ENCODE peak calls at places on chromosomes 13 and 19, in six cellular contexts. B is CD8-positive, alpha-beta memory T cell; U is breast epithelium; W is uterus; R is pancreas; Z is tibial nerve. I is an unnamed sample.

GRCh38 chr13:111965466-111966214 is 101.3 kb upstream of the SOX1 start:
- DNase-seq in U (no peak), W (no peak), Z (no peak), B (no peak), R (no peak), I (no peak)

GRCh38 chr13:87827479-87827878 is 156.3 kb downstream of the SLITRK5 start:
- DNase-seq in U (no peak), B (no peak), W (no peak), R (no peak), Z (no peak), I (no peak)

GRCh38 chr19:42596391-42597071 is 1.8 kb upstream of the CEACAM8 start:
- DNase-seq in B (peak; percentile 7), Z (no peak), W (no peak), R (no peak), U (no peak), I (no peak)

GRCh38 chr13:48222358-48223015 is 10.5 kb upstream of the ITM2B start:
- DNase-seq in Z (peak; percentile 65), W (peak; percentile 62), R (no peak), U (no peak), B (no peak), I (no peak)

GRCh38 chr13:27022571-27023311 is 148.9 kb downstream of the USP12 start:
- DNase-seq in U (peak; percentile 60), Z (no peak), W (no peak), R (no peak), B (no peak), I (no peak)

GRCh38 chr13:51832471-51833152 is 12.4 kb downstream of the TMEM272 start:
- DNase-seq in W (no peak), Z (peak; percentile 39), R (no peak), U (no peak), B (peak; percentile 60), I (no peak)

GRCh38 chr19:13909430-13909829 is 3.4 kb downstream of the CC2D1A start:
- DNase-seq in B (no peak), Z (no peak), U (no peak), R (peak; percentile 77), W (no peak), I (no peak)

GRCh38 chr19:17107546-17108452 is 32.2 kb downstream of the MYO9B start:
- DNase-seq in R (peak; percentile 32), B (no peak), Z (peak; percentile 51), U (peak; percentile 77), W (peak; percentile 95), I (peak; percentile 96)

GRCh38 chr13:108155185-108156106 is 59.9 kb downstream of the LIG4 start:
- DNase-seq in W (peak; percentile 24), R (peak; percentile 32), Z (peak; percentile 77), U (no peak), B (peak; percentile 10), I (no peak)

GRCh38 chr13:36357692-36358091 is 11.5 kb upstream of the SPART start:
- DNase-seq in B (no peak), U (no peak), R (no peak), W (peak; percentile 75), Z (peak; percentile 84), I (no peak)

GRCh38 chr13:28754698-28755545 is 36.2 kb upstream of the SLC46A3 start:
- DNase-seq in U (no peak), Z (peak; percentile 32), R (no peak), W (no peak), B (no peak), I (no peak)

GRCh38 chr19:29683009-29683408 is 17.7 kb downstream of the PLEKHF1 start:
- DNase-seq in R (no peak), U (no peak), B (no peak), Z (no peak), W (no peak), I (no peak)

GRCh38 chr19:29845576-29846176 is 33.9 kb downstream of the CCNE1 start:
- DNase-seq in U (no peak), Z (no peak), R (no peak), W (no peak), B (no peak), I (no peak)

GRCh38 chr13:76711515-76712182 is 174.6 kb downstream of the KCTD12 start:
- DNase-seq in W (peak; percentile 42), U (no peak), Z (peak; percentile 49), R (no peak), B (no peak), I (no peak)

GRCh38 chr19:29483944-29484581 is 41.7 kb upstream of the VSTM2B start:
- DNase-seq in R (no peak), W (no peak), U (no peak), B (no peak), Z (no peak), I (no peak)

GRCh38 chr13:65368832-65369231 is 1861.3 kb downstream of the PCDH9 start:
- DNase-seq in Z (no peak), W (no peak), R (no peak), B (no peak), U (no peak), I (no peak)

GRCh38 chr19:46813570-46814358 is 25.4 kb upstream of the SLC1A5 start:
- DNase-seq in W (peak; percentile 79), R (peak; percentile 52), B (no peak), U (peak; percentile 95), Z (peak; percentile 81), I (no peak)

GRCh38 chr19:41407271-41407670 is 9.7 kb downstream of the BCKDHA start:
- DNase-seq in W (no peak), U (no peak), Z (no peak), B (no peak), R (no peak), I (no peak)

GRCh38 chr13:22757530-22758120 is 423.2 kb upstream of the SGCG start:
- DNase-seq in U (no peak), W (no peak), R (no peak), Z (no peak), B (no peak), I (no peak)

GRCh38 chr19:40798997-40799557 is at the start of gene EGLN2:
- DNase-seq in W (no peak), Z (no peak), B (no peak), R (no peak), U (no peak), I (no peak)

GRCh38 chr13:67069117-67069767 is 160.9 kb downstream of the PCDH9 start:
- DNase-seq in U (no peak), W (no peak), R (no peak), B (no peak), Z (no peak), I (no peak)

GRCh38 chr13:31172535-31172934 is 10.8 kb upstream of the HSPH1 start:
- DNase-seq in Z (no peak), B (no peak), U (no peak), R (no peak), W (no peak), I (no peak)
- H3K27ac ChIP-seq in Z (no peak overlapping the region), B (no peak overlapping the region), U (no peak overlapping the region), R (no peak overlapping the region), W (no peak overlapping the region), I (no peak overlapping the region)

GRCh38 chr19:825897-826640 is 1.6 kb upstream of the AZU1 start:
- DNase-seq in R (no peak), U (no peak), W (no peak), Z (no peak), B (no peak), I (no peak)
- H3K4me1 ChIP-seq in R (peaks cover 5% of the 10 kb centered on the region), U (peaks cover 4% of the 10 kb centered on the region), W (no peaks in the 10 kb centered on the region), Z (peaks cover 16% of the 10 kb centered on the region), B (no peaks in the 10 kb centered on the region), I (peaks cover 6% of the 10 kb centered on the region)

GRCh38 chr19:49019242-49019932 is 2.5 kb upstream of the LHB start:
- DNase-seq in B (peak; percentile 47), U (no peak), Z (peak; percentile 25), W (peak; percentile 64), R (peak; percentile 80), I (no peak)
- H3K4me3 ChIP-seq in B (peak overlapping the region; percentile 61), U (peak overlapping the region; percentile 43), Z (peak overlapping the region; percentile 56), W (peak overlapping the region; percentile 30), R (peak overlapping the region; percentile 5), I (peak overlapping the region; percentile 73)

GRCh38 chr13:42968906-42969305 is 23.1 kb downstream of the EPSTI1 start:
- DNase-seq in W (no peak), U (peak; percentile 69), B (no peak), Z (no peak), R (no peak), I (no peak)
- H3K27ac ChIP-seq in W (no peak overlapping the region), U (no peak overlapping the region), B (no peak overlapping the region), Z (no peak overlapping the region), R (no peak overlapping the region), I (no peak overlapping the region)

DNA sequence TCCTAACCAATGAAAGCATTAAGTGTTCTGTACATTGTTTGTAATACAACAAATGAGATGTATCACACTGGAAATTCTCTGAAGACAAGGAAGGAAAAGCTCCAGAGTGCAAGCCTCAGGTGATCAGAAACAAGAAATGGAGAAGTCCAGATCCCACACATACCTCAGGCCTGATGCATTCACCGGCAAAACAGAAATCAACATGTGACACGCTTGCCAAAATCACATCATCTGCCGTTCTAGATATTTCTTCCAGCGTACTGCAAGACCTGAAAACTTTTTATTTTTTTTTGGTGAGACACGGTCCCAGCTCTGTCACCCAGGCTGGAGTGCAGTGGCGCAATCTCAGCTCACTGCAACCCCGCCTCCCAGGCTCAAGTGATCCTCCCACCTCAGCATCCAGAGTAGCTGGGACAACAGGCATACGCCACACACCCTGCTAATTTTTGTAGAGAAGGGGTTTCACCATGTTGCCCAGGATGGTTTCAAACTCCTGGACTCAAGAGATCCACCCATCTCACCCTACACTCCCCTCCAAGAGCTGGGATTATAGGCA is 48.6 kb downstream of the FOXO1 start:
- DNase-seq in U (no peak), W (no peak), R (no peak), B (no peak), Z (no peak), I (no peak)
- H3K4me1 ChIP-seq in U (peaks cover 11% of the 10 kb centered on the region), W (peaks cover 28% of the 10 kb centered on the region), R (peaks cover 39% of the 10 kb centered on the region), B (peaks cover 98% of the 10 kb centered on the region), Z (peaks cover 97% of the 10 kb centered on the region), I (peaks cover 32% of the 10 kb centered on the region)

DNA sequence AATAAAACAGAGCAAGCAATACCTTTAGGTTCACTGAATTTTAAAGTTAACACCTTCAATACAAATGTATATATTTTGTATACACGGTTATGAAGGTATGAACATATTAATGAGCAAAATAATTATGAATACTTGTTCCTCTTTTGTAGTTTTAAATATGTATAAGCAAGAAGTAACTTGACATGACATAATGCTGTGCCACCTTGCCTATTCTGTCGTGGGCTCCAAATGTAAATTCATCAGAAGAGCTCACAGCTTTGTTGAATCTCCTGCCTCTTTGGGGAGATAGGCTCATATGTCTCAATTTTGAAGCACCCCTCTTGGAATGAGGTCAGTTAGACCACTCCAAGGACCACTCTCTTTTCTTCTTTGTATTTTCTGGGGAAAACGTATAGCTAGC is 59.3 kb downstream of the LRCH1 start:
- DNase-seq in W (no peak), B (no peak), U (no peak), R (no peak), Z (no peak), I (no peak)
- H3K4me3 ChIP-seq in W (no peak overlapping the region), B (no peak overlapping the region), U (no peak overlapping the region), R (no peak overlapping the region), Z (no peak overlapping the region), I (no peak overlapping the region)

GRCh38 chr19:45517641-45518468 is 10.6 kb downstream of the VASP start:
- DNase-seq in R (no peak), Z (no peak), U (no peak), W (no peak), B (no peak), I (no peak)
- H3K27ac ChIP-seq in R (no peak overlapping the region), Z (no peak overlapping the region), U (no peak overlapping the region), W (no peak overlapping the region), B (no peak overlapping the region), I (no peak overlapping the region)

DNA sequence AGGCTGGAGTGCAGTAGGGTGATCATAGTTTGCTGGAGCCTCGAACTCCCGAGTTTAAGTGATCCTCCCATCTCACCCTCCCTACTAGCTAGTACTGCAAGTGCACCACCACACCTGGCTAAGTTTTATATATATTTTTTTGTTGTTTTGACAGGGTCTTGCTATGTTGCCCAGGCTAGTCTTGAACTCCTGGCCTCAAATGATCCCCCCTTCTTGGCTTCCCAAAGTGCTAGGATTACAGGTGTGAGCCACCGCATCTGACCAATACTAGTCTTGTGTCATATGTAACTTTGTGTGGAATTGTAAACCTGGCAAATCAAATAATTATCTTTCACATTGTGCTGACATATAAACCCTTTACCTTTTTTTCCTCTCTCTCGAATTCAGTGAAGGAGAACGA is 10.2 kb downstream of the HNRNPM start:
- DNase-seq in B (no peak), Z (no peak), R (no peak), U (no peak), W (no peak), I (no peak)
- H3K4me1 ChIP-seq in B (peaks cover 58% of the 10 kb centered on the region), Z (peaks cover 88% of the 10 kb centered on the region), R (peaks cover 62% of the 10 kb centered on the region), U (peaks cover 41% of the 10 kb centered on the region), W (peaks cover 11% of the 10 kb centered on the region), I (peaks cover 82% of the 10 kb centered on the region)

I was measured in thoracic aorta.